ENCODE peak calls at places on chromosome 1, in four cellular contexts. One of them, this sample, is unnamed.

GRCh38 chr1:95311006-95311405 is 77.0 kb downstream of the RWDD3 start:
- DNase-seq in lung microvascular endothelial cell: no peak
- DNase-seq in EH: no peak
- DNase-seq in NCI-H1092: no peak
- DNase-seq in this sample: no peak

GRCh38 chr1:114511048-114511785 is at the start of gene TRIM33:
- DNase-seq in lung microvascular endothelial cell: peak; percentile 97
- DNase-seq in NCI-H1092: peak; percentile 92
- DNase-seq in EH: peak; percentile 90
- DNase-seq in this sample: peak; percentile 96

GRCh38 chr1:228278432-228278941 is 70.6 kb downstream of the OBSCN start:
- DNase-seq in EH: no peak
- DNase-seq in NCI-H1092: no peak
- DNase-seq in lung microvascular endothelial cell: no peak
- DNase-seq in this sample: no peak

GRCh38 chr1:154755858-154756730 is 114.0 kb downstream of the KCNN3 start:
- DNase-seq in lung microvascular endothelial cell: no peak
- DNase-seq in EH: peak; percentile 54
- DNase-seq in NCI-H1092: no peak
- DNase-seq in this sample: no peak

GRCh38 chr1:244397086-244397485 is 54.6 kb downstream of the ADSS2 start:
- DNase-seq in lung microvascular endothelial cell: no peak
- DNase-seq in EH: no peak
- DNase-seq in NCI-H1092: no peak
- DNase-seq in this sample: no peak

GRCh38 chr1:248839168-248839555 is 1.1 kb downstream of the ZNF672 start:
- DNase-seq in NCI-H1092: no peak
- DNase-seq in lung microvascular endothelial cell: no peak
- DNase-seq in EH: no peak
- DNase-seq in this sample: no peak

GRCh38 chr1:109933856-109934711 is 23.4 kb downstream of the CSF1 start:
- DNase-seq in NCI-H1092: no peak
- DNase-seq in EH: peak; percentile 86
- DNase-seq in lung microvascular endothelial cell: no peak
- DNase-seq in this sample: peak; percentile 21

GRCh38 chr1:20992327-20993056 is 184.2 kb downstream of the EIF4G3 start:
- DNase-seq in lung microvascular endothelial cell: no peak
- DNase-seq in EH: peak; percentile 42
- DNase-seq in NCI-H1092: no peak
- DNase-seq in this sample: no peak

GRCh38 chr1:106975944-106976343 is 80.5 kb upstream of the PRMT6 start:
- DNase-seq in NCI-H1092: no peak
- DNase-seq in EH: peak; percentile 17
- DNase-seq in lung microvascular endothelial cell: no peak
- DNase-seq in this sample: peak; percentile 36

GRCh38 chr1:239892602-239893001 is 199.1 kb upstream of the FMN2 start:
- DNase-seq in lung microvascular endothelial cell: no peak
- DNase-seq in EH: no peak
- DNase-seq in NCI-H1092: no peak
- DNase-seq in this sample: no peak

GRCh38 chr1:160429125-160429551 is 28.8 kb downstream of the VANGL2 start:
- DNase-seq in lung microvascular endothelial cell: no peak
- DNase-seq in EH: no peak
- DNase-seq in NCI-H1092: no peak
- DNase-seq in this sample: no peak

GRCh38 chr1:201788296-201788695 is 40.7 kb upstream of the IPO9 start:
- DNase-seq in NCI-H1092: no peak
- DNase-seq in EH: no peak
- DNase-seq in lung microvascular endothelial cell: no peak
- DNase-seq in this sample: no peak

GRCh38 chr1:185559684-185560310 is 174.4 kb upstream of the HMCN1 start:
- DNase-seq in NCI-H1092: no peak
- DNase-seq in EH: peak; percentile 72
- DNase-seq in lung microvascular endothelial cell: peak; percentile 54
- DNase-seq in this sample: peak; percentile 92

GRCh38 chr1:204402391-204402790 is 9.2 kb downstream of the PPP1R15B start:
- DNase-seq in NCI-H1092: no peak
- DNase-seq in EH: no peak
- DNase-seq in lung microvascular endothelial cell: no peak
- DNase-seq in this sample: no peak

GRCh38 chr1:169266133-169266532 is 101.5 kb downstream of the NME7 start:
- DNase-seq in NCI-H1092: no peak
- DNase-seq in lung microvascular endothelial cell: no peak
- DNase-seq in EH: no peak
- DNase-seq in this sample: no peak

GRCh38 chr1:64995316-64995715 is 29.0 kb upstream of the JAK1 start:
- DNase-seq in lung microvascular endothelial cell: no peak
- DNase-seq in NCI-H1092: no peak
- DNase-seq in EH: no peak
- DNase-seq in this sample: no peak

GRCh38 chr1:186828612-186829542 is at the start of gene PLA2G4A:
- DNase-seq in EH: peak; percentile 52
- DNase-seq in lung microvascular endothelial cell: peak; percentile 47
- DNase-seq in NCI-H1092: no peak
- DNase-seq in this sample: peak; percentile 94

GRCh38 chr1:155183775-155184221 is 10.1 kb downstream of the TRIM46 start:
- DNase-seq in lung microvascular endothelial cell: no peak
- DNase-seq in EH: no peak
- DNase-seq in NCI-H1092: no peak
- DNase-seq in this sample: no peak

GRCh38 chr1:226487921-226488320 is 60.6 kb upstream of the STUM start:
- DNase-seq in EH: no peak
- DNase-seq in lung microvascular endothelial cell: no peak
- DNase-seq in NCI-H1092: no peak
- DNase-seq in this sample: no peak